ENCODE peak calls at places on chromosomes 1 and 21, in seven cellular contexts. E is psoas muscle, G is neural crest cell, V is progenitor cell of endocrine pancreas, H is GM13977, Z is esophagus squamous epithelium, A is H9. Q is an unnamed sample.

GRCh38 chr21:45870421-45870820 is 111.1 kb upstream of the COL6A1 start:
- DNase-seq in Z (no peak), H (no peak), A (peak), V (no peak), E (no peak), G (no peak), Q (no peak)

GRCh38 chr1:116804736-116805135 is 50.5 kb downstream of the CD2 start:
- DNase-seq in E (no peak), H (no peak), G (no peak), Z (no peak), V (no peak), A (no peak), Q (no peak)

GRCh38 chr1:234962340-234962989 is 166.2 kb downstream of the TOMM20 start:
- DNase-seq in G (no peak), V (no peak), E (no peak), Z (no peak), H (peak), A (no peak), Q (peak)

GRCh38 chr21:42108941-42109340 is 37.8 kb downstream of the UMODL1 start:
- DNase-seq in E (peak), A (no peak), V (no peak), Z (no peak), G (no peak), H (no peak), Q (no peak)

GRCh38 chr1:198157241-198157846 is 546 bp downstream of the NEK7 start:
- DNase-seq in Z (peak), G (peak), H (peak), E (peak), V (peak), A (peak), Q (peak)

GRCh38 chr1:183195146-183195571 is 9.1 kb downstream of the LAMC2 start:
- DNase-seq in H (no peak), E (no peak), V (no peak), A (no peak), G (no peak), Z (no peak), Q (no peak)

GRCh38 chr1:31315902-31316301 is 19.1 kb downstream of the ZCCHC17 start:
- DNase-seq in E (no peak), G (no peak), H (no peak), V (no peak), Z (no peak), A (no peak), Q (no peak)

GRCh38 chr1:190738321-190738720 is 260.7 kb upstream of the BRINP3 start:
- DNase-seq in H (no peak), Z (no peak), A (no peak), G (no peak), E (no peak), V (no peak), Q (no peak)

DNA sequence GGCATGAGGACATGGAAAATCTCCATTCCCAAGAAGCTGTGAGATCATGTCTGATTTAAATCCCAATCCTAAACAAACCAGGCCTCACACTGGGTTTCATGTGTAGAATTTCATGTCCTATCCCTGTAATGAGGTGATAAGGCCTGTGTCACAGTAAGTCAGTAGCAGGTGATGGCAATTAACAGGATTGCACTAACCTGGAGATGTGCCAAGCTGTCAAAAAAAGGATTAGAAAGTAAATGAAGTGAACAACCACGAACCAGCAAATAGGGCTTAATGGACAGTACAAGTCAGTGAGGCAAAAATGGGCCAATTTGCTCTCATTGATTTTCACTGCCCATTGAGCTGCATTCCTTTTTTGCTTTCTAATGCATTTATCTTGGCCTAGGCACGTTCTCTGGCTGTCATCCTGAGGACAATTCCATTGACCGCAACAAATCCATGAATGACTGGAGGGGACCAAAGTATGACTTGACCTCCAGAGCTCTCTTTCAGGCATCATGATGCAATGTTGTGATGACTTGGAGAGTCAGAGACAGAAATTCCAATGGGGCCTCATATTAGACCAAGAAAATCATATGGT is 673.7 kb upstream of the ADGRL2 start:
- DNase-seq in E (no peak), Z (no peak), G (no peak), V (no peak), A (no peak), H (no peak), Q (no peak)
- TF ChIP-seq CTCF in E (no peak), Z (no peak), G (no peak), V (no peak), A (no peak), H (no peak), Q (no peak)

GRCh38 chr1:6163191-6163972 is 16.7 kb downstream of the CHD5 start:
- DNase-seq in G (no peak), A (no peak), H (no peak), V (no peak), Z (no peak), E (no peak), Q (no peak)

GRCh38 chr1:6162341-6162740 is 17.8 kb downstream of the CHD5 start:
- DNase-seq in V (no peak), E (no peak), G (no peak), Z (no peak), A (no peak), H (no peak), Q (no peak)

GRCh38 chr1:6163973-6164617 is 16.0 kb downstream of the CHD5 start:
- DNase-seq in A (no peak), Z (no peak), E (no peak), V (no peak), H (no peak), G (no peak), Q (no peak)

GRCh38 chr1:6165027-6165426 is 15.1 kb downstream of the CHD5 start:
- DNase-seq in E (no peak), H (no peak), Z (no peak), V (no peak), A (no peak), G (no peak), Q (no peak)

DNA sequence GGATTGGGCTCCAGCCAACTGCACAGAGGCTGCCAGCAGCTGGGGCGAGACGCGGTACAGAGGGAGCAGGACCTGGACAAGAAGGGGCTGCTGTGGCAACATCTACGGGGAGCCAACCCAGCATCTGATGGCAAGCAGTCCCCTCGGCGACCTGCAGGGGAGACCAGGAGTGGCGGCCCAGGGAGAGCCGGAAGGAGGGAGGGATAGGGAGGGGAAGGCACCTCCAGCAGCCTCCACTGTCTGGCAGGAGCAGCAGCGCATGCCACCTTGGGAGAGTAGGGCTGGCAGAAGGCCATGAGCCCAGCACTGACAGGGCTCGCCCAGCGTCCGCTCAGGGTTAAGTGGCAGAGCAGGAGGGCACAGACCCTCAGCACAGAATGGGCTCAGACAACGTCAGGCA is 17.3 kb downstream of the CHD5 start:
- DNase-seq in E (no peak), H (no peak), Z (no peak), G (no peak), V (no peak), A (peak), Q (no peak)
- TF ChIP-seq CTCF in E (no peak), H (no peak), Z (no peak), G (no peak), V (peak), A (peak), Q (no peak)

DNA sequence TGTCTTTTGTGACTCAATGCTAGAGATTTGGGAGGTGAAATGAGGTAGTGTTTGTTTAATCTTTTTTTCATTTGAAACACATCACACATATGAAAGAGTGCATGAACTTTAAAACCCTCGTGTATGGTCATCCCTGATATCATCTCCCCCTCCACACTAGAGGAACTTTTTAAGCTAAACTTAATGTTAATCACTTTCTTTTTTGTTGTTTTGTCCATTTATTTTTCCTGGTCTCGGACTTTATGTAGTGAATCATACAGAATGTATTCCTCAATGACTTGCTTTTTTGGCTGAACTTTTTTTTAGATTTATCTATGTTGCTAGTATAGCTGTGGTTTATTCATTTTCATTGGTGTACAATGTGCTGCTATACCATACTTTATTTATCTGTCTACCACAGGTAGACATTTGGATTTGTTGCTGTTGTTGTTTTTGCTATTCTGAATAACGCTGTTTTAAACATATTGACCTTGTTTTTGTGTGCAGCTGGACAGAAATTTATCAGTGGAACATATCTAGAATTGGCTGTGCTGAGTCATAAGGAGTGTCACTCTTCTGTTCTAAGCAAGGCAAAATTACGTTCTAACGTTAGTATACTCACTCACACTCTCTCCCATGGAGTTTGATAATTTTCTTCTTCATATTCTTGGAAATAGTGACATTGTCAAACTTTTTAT is 441.4 kb downstream of the PLPP3 start:
- DNase-seq in H (no peak), A (no peak), V (no peak), E (no peak), Z (no peak), G (no peak), Q (no peak)
- TF ChIP-seq CTCF in H (no peak), A (no peak), V (no peak), E (no peak), Z (no peak), G (peak), Q (no peak)

GRCh38 chr21:38355992-38356781 is 99.4 kb downstream of the KCNJ15 start:
- DNase-seq in E (peak), G (peak), A (peak), Z (no peak), H (peak), V (peak), Q (peak)
- TF ChIP-seq CTCF in E (peak), G (peak), A (peak), Z (peak), H (peak), V (peak), Q (peak)

DNA sequence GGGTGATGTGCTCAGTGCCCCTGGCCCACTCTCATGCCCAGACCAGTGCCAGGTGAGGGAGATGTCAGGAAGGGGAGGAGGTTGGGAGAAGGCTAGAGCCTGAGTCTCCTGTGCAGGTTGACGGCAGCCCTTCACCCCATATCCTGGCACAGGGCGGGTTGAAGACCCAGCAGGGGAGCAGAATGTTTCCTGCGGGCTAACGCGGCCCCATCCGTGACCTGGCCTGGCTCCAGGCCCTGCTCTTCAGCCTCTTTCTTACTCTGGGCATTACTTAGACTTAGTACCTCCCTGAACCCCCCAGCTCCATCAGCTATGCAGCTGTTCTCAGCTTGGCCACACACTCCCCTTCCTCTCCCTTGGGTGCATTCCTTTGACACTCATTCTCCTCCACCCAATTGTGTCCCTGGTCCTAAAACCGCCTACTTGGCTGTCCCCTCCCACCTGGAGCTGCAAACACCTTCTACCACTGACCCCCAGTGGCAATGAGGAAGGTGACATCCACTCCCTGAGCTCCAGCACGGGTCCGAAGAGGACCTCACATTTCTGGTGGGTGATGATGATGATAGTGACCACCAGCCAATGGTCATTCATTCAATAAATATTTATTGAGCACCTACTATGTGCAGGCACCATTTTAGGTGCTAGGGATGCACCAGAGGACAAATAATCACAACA is 179.0 kb downstream of the PTPRU start:
- DNase-seq in A (peak), G (no peak), V (no peak), Z (no peak), E (no peak), H (no peak), Q (no peak)
- TF ChIP-seq CTCF in A (peak), G (peak), V (peak), Z (no peak), E (no peak), H (peak), Q (no peak)

GRCh38 chr1:90127288-90127953 is 132.5 kb downstream of the ZNF326 start:
- DNase-seq in H (peak), G (no peak), V (no peak), Z (no peak), A (no peak), E (no peak), Q (peak)

GRCh38 chr1:90132306-90132705 is 137.4 kb downstream of the ZNF326 start:
- DNase-seq in Z (no peak), A (no peak), E (no peak), G (no peak), H (no peak), V (no peak), Q (no peak)

GRCh38 chr1:90135306-90135705 is 140.4 kb downstream of the ZNF326 start:
- DNase-seq in E (no peak), V (no peak), H (no peak), A (no peak), G (no peak), Z (no peak), Q (no peak)

DNA sequence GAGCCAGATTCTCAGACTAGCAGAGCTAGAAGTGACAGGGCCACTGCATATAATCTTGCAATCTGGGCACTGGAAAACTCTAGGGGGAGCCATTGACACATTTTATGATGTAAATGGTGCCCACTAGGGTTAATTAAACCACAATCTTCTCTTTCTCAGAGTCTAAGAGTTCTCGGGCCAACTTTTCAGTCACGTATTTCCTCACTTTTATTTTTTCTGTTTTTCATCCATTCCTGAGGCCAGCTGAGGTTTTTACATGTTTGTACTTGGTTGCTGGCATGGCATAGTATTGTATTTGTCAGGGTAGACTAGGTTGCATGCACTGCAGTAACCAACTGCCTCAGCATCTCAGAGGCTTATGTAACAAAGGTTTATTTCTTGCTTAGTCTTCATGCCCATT is 138.2 kb downstream of the ZNF326 start:
- DNase-seq in V (peak), Z (no peak), A (peak), H (peak), G (peak), E (no peak), Q (no peak)
- TF ChIP-seq CTCF in V (peak), Z (peak), A (peak), H (peak), G (peak), E (peak), Q (peak)

DNA sequence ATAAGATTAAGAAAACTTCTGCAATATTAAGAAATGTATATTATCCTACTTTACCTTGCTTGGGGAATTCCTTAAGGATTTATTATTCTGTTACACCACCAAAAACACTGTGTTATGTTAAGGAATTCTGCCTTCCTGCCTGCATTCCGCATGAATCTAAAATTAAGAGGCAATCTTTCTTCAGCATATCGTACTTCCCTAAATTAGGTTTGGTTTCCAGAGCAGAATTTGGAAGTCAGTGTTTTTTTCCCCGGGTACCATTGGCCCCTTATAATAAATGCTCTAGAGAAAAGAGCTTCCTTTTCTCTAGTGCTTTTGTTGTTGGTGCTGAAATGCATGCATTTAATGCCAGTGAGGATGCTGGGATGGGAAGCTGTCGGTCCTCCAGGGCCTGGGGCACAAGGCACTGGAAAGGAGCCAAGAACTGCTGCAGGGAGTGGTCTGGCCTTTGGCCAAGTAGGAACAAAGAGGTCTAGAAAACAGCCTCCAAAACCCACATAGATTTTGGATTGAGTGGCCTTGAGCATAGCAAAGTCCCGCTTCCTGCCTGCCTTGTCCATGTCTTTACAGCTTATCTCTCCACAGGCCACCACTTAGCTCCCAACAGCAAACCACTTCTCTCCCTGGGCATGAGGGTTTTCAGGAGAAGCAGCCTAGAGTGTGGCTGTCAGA is 69.9 kb downstream of the RRAGC start:
- DNase-seq in A (no peak), Z (no peak), V (no peak), H (no peak), E (no peak), G (no peak), Q (no peak)
- TF ChIP-seq CTCF in A (no peak), Z (no peak), V (no peak), H (no peak), E (no peak), G (no peak), Q (no peak)

GRCh38 chr1:236786453-236786852 is 8.6 kb upstream of the MTR start:
- DNase-seq in Z (no peak), H (no peak), E (no peak), G (no peak), A (no peak), V (no peak), Q (no peak)
- TF ChIP-seq CTCF in Z (no peak), H (no peak), E (no peak), G (no peak), A (no peak), V (no peak), Q (no peak)